ENCODE peak calls at places on chromosomes 11 and 22, in five cellular contexts. X is uterus, T is mucosa of descending colon, F is lower lobe of right lung, O is ovary. I is an unnamed sample. For H3K9me3, the result is how much of the 10 kb centered on the place peaks cover.

GRCh38 chr11:57311109-57311936 is 13.4 kb downstream of the TNKS1BP1 start:
- DNase-seq in T (peak), X (peak), O (peak), F (peak), I (peak)

GRCh38 chr11:118883368-118884071 is at the start of gene CXCR5:
- DNase-seq in O (no peak), X (no peak), F (no peak), T (no peak), I (no peak)

GRCh38 chr22:38317995-38318715 is 922 bp upstream of the CSNK1E start:
- DNase-seq in X (peak), O (peak), F (peak), T (peak), I (peak)

GRCh38 chr22:28911777-28912669 is 28.7 kb downstream of the ZNRF3 start:
- DNase-seq in X (no peak), T (no peak), F (no peak), O (no peak), I (no peak)

GRCh38 chr11:20158597-20159257 is 1.5 kb downstream of the DBX1 start:
- DNase-seq in F (peak), O (peak), T (no peak), X (peak), I (peak)

GRCh38 chr22:44658371-44658953 is 43.5 kb upstream of the PRR5 start:
- DNase-seq in X (peak), T (peak), F (peak), O (no peak), I (peak)

GRCh38 chr11:1293619-1294015 is 15.8 kb downstream of the TOLLIP start:
- DNase-seq in F (peak), X (no peak), O (peak), T (no peak), I (peak)

GRCh38 chr22:47162865-47163264 is 400.4 kb downstream of the TBC1D22A start:
- DNase-seq in T (no peak), X (no peak), F (peak), O (peak), I (peak)

GRCh38 chr22:36425977-36426523 is 38.3 kb upstream of the MYH9 start:
- DNase-seq in O (no peak), F (peak), T (no peak), X (peak), I (peak)

GRCh38 chr11:72742522-72743320 is 9.5 kb downstream of the ARAP1 start:
- DNase-seq in F (no peak), O (no peak), T (peak), X (no peak), I (no peak)

GRCh38 chr22:36365020-36365411 is 22.8 kb downstream of the MYH9 start:
- DNase-seq in F (peak), X (peak), T (peak), O (no peak), I (peak)

GRCh38 chr22:29224859-29225410 is 19.2 kb downstream of the EMID1 start:
- DNase-seq in X (no peak), F (no peak), O (no peak), T (no peak), I (no peak)

GRCh38 chr22:39463931-39464390 is 7.1 kb downstream of the MGAT3 start:
- DNase-seq in X (no peak), T (no peak), O (no peak), F (peak), I (peak)

GRCh38 chr11:62546244-62546936 is at the start of gene AHNAK:
- DNase-seq in O (peak), X (peak), F (peak), T (peak), I (peak)

GRCh38 chr11:110490886-110491285 is 61.1 kb downstream of the FDX1 start:
- DNase-seq in O (no peak), F (no peak), X (no peak), T (no peak), I (no peak)

GRCh38 chr11:63572026-63572688 is 9.0 kb upstream of the PLAAT2 start:
- DNase-seq in F (no peak), T (no peak), O (no peak), X (no peak), I (no peak)

GRCh38 chr11:85988780-85989179 is 80.1 kb downstream of the PICALM start:
- DNase-seq in T (no peak), F (no peak), O (no peak), X (no peak), I (no peak)

GRCh38 chr22:29882716-29883044 is 294 bp upstream of the MTMR3 start:
- DNase-seq in X (no peak), F (no peak), T (no peak), O (no peak), I (no peak)

GRCh38 chr11:26901162-26901561 is 92.8 kb upstream of the FIBIN start:
- DNase-seq in O (no peak), X (peak), T (no peak), F (no peak), I (no peak)

GRCh38 chr11:62574363-62575057 is 819 bp upstream of the EEF1G start:
- DNase-seq in X (peak), F (no peak), O (peak), T (peak), I (peak)

GRCh38 chr22:24559471-24559870 is 3.7 kb downstream of the SNRPD3 start:
- DNase-seq in F (no peak), T (no peak), X (no peak), O (no peak), I (no peak)

GRCh38 chr22:20089226-20089976 is 9.4 kb downstream of the DGCR8 start:
- DNase-seq in T (peak), O (no peak), X (no peak), F (peak), I (no peak)

GRCh38 chr11:78685156-78685555 is 110.5 kb upstream of the NARS2 start:
- DNase-seq in T (no peak), X (no peak), F (no peak), O (no peak), I (no peak)

GRCh38 chr11:59754494-59754858 is 700 bp upstream of the STX3 start:
- DNase-seq in O (peak), F (peak), T (no peak), X (no peak), I (no peak)

GRCh38 chr11:82494988-82495432 is 238.7 kb downstream of the FAM181B start:
- DNase-seq in X (no peak), T (no peak), F (no peak), O (no peak), I (no peak)

GRCh38 chr11:73205666-73206343 is 12.3 kb upstream of the P2RY2 start:
- DNase-seq in O (no peak), F (no peak), X (no peak), T (no peak), I (no peak)

GRCh38 chr11:92765965-92766371 is 203.5 kb upstream of the MTNR1B start:
- DNase-seq in O (peak), F (peak), X (peak), T (no peak), I (peak)

GRCh38 chr11:31823372-31824371 is 12.6 kb upstream of the PAX6 start:
- DNase-seq in O (no peak), F (no peak), T (no peak), X (no peak), I (no peak)
- H3K9me3 ChIP-seq in O (under half), F (under half), T (under half), X (under half), I (under half)

GRCh38 chr11:112167145-112167544 is at the start of gene TEX12:
- DNase-seq in T (no peak), O (no peak), F (no peak), X (no peak), I (no peak)
- H3K4me3 ChIP-seq in T (no peak), O (no peak), F (no peak), X (no peak), I (no peak)

GRCh38 chr11:69435161-69435990 is 46.1 kb upstream of the LINC01488 start:
- DNase-seq in T (no peak), F (peak), O (no peak), X (no peak), I (no peak)

GRCh38 chr11:69433741-69434140 is 47.7 kb upstream of the LINC01488 start:
- DNase-seq in O (no peak), T (no peak), F (no peak), X (no peak), I (peak)

GRCh38 chr11:69431893-69432738 is 49.3 kb upstream of the LINC01488 start:
- DNase-seq in T (no peak), F (peak), X (no peak), O (no peak), I (peak)

GRCh38 chr11:69436041-69436982 is 45.2 kb upstream of the LINC01488 start:
- DNase-seq in F (peak), T (no peak), X (no peak), O (no peak), I (no peak)

GRCh38 chr11:69434341-69434960 is 47.0 kb upstream of the LINC01488 start:
- DNase-seq in T (no peak), O (no peak), X (no peak), F (peak), I (no peak)
- H3K9me3 ChIP-seq in T (under half), O (under half), X (under half), F (under half), I (under half)

DNA sequence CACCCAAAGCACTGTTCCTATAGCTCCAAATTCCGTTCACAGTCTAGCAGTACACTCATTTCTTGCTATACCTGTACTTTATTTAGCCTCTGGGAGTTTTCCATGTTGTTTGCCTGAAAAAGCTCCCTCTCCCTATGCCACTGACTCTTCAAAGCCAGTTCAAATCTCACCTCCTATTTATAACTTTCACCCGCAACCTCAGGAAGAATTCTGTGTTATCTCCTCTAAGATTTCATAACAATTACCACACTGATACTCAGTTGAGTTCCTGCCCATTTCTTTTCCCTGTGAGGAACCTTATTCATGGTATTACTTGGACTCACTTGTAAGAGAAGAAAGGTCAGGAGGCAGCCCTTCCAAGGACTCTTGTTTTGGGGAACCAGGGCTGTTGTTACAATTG is 25.2 kb downstream of the GDPD4 start:
- DNase-seq in X (no peak), T (no peak), O (no peak), F (no peak), I (no peak)
- H3K4me3 ChIP-seq in X (no peak), T (no peak), O (no peak), F (no peak), I (no peak)

GRCh38 chr22:49332691-49333090 is 495.0 kb downstream of the BRD1 start:
- DNase-seq in O (no peak), T (no peak), F (peak), X (no peak), I (no peak)
- H3K9me3 ChIP-seq in O (under half), T (under half), F (under half), X (under half), I (under half)

GRCh38 chr11:126415669-126416420 is 60.4 kb downstream of the ST3GAL4 start:
- DNase-seq in X (peak), F (peak), T (peak), O (peak), I (peak)
- H3K4me3 ChIP-seq in X (peak), F (peak), T (no peak), O (peak), I (no peak)